ENCODE peak calls at places on chromosome 17, in five cellular contexts. C is adrenal gland, B is AG04450, T is ascending aorta, K is mammary epithelial cell. S is an unnamed sample.

GRCh38 chr17:66135896-66136295 is 56.0 kb downstream of the CEP112 start:
- DNase-seq in T (no peak), B (no peak), C (no peak), K (no peak), S (no peak)

GRCh38 chr17:13597723-13598347 is 3.9 kb downstream of the HS3ST3A1 start:
- DNase-seq in K (peak; percentile 31), C (peak; percentile 17), T (no peak), B (no peak), S (no peak)

GRCh38 chr17:19387921-19388521 is 1.0 kb upstream of the MFAP4 start:
- DNase-seq in T (no peak), C (peak; percentile 65), K (no peak), B (no peak), S (no peak)

GRCh38 chr17:64777413-64778101 is 115.5 kb upstream of the SMURF2 start:
- DNase-seq in T (peak; percentile 69), K (no peak), B (no peak), C (no peak), S (no peak)

GRCh38 chr17:60720763-60721531 is 43.3 kb downstream of the BCAS3 start:
- DNase-seq in C (peak; percentile 44), K (peak; percentile 35), B (peak; percentile 55), T (no peak), S (peak; percentile 66)

GRCh38 chr17:82175166-82175565 is 37.5 kb downstream of the CCDC57 start:
- DNase-seq in T (no peak), C (no peak), B (no peak), K (no peak), S (no peak)

GRCh38 chr17:15942207-15942833 is 2.6 kb upstream of the ADORA2B start:
- DNase-seq in C (no peak), T (no peak), K (no peak), B (no peak), S (no peak)

GRCh38 chr17:50871369-50871768 is 5.2 kb upstream of the TOB1 start:
- DNase-seq in T (no peak), C (no peak), K (no peak), B (no peak), S (no peak)

GRCh38 chr17:59399914-59400313 is 68.5 kb downstream of the YPEL2 start:
- DNase-seq in T (no peak), B (no peak), C (no peak), K (no peak), S (no peak)

GRCh38 chr17:55458977-55459376 is 37.3 kb upstream of the MMD start:
- DNase-seq in K (peak; percentile 87), B (no peak), T (no peak), C (no peak), S (no peak)

GRCh38 chr17:18981642-18982424 is 22.7 kb downstream of the FAM83G start:
- DNase-seq in C (peak; percentile 31), T (no peak), B (no peak), K (peak; percentile 67), S (no peak)

GRCh38 chr17:8799851-8800212 is 667 bp upstream of the MFSD6L start:
- DNase-seq in T (no peak), C (no peak), K (no peak), B (no peak), S (no peak)

GRCh38 chr17:1643293-1643998 is 2.1 kb downstream of the SCARF1 start:
- DNase-seq in T (no peak), C (peak; percentile 52), K (peak; percentile 61), B (no peak), S (no peak)

GRCh38 chr17:76274559-76274956 is 9.4 kb downstream of the UBALD2 start:
- DNase-seq in K (no peak), C (no peak), T (no peak), B (no peak), S (no peak)

GRCh38 chr17:73725794-73726193 is 81.5 kb upstream of the SDK2 start:
- DNase-seq in T (no peak), B (no peak), C (no peak), K (no peak), S (no peak)

GRCh38 chr17:45676695-45677094 is 107.4 kb upstream of the CRHR1 start:
- DNase-seq in T (no peak), C (no peak), B (no peak), K (no peak), S (no peak)

GRCh38 chr17:20095366-20096080 is 86.4 kb downstream of the SPECC1 start:
- DNase-seq in K (peak; percentile 36), B (no peak), T (peak; percentile 89), C (peak; percentile 66), S (no peak)

GRCh38 chr17:82338858-82339633 is 5.5 kb upstream of the SECTM1 start:
- DNase-seq in C (peak; percentile 70), T (no peak), B (peak; percentile 30), K (peak; percentile 82), S (no peak)

GRCh38 chr17:64200080-64201042 is 62.7 kb downstream of the TEX2 start:
- DNase-seq in B (no peak), T (no peak), K (no peak), C (no peak), S (no peak)

DNA sequence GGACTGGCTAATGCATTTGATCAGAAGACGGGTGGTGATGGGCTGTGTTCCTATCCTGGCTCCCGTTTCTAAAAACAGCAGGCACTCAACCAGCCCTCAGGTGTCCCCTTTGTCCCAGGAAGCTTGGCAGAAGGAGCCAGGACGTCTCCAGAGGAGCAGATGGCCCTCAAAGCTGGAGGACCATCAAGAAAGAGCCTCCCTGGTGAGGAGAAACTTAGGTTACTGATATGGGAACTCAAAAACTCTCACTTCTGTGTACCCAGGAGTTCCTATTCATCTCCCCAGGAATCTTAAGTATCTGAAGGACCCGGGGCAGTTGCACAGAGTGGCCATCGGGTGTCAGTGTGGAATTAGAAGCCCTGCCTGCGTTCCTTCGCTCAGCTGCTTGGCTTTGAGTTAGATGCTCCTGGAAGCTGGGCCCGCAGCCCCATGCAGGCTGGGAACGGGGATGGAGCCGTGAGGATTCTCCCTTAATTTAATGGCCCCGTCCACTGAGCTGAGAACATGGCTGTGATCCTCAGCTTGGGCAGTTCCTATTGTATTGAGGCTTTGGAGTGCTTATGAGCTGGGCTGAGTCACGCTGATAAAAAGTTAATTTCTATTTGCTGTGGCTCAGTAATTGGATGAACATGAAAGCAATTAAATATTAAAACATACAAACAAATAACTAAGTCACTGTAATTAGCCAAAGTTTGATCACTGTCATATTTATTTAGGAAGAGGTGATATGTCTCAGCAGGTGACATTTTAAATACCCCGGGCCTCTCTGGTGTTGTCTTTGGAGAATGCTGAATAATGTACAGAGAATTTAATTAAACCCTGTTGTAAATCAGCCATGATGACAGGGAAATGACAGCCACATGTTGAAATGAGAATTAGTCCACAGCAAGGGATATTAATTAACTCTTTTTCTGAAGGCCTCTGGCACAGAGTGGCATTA is 402.1 kb downstream of the SEC14L1 start:
- DNase-seq in K (peak; percentile 60), B (peak; percentile 66), C (peak; percentile 75), T (peak; percentile 91), S (peak; percentile 39)
- H3K27ac ChIP-seq in K (no peak overlapping the region), B (no peak overlapping the region), C (peak overlapping the region; percentile 8), T (no peak overlapping the region), S (no peak overlapping the region)

DNA sequence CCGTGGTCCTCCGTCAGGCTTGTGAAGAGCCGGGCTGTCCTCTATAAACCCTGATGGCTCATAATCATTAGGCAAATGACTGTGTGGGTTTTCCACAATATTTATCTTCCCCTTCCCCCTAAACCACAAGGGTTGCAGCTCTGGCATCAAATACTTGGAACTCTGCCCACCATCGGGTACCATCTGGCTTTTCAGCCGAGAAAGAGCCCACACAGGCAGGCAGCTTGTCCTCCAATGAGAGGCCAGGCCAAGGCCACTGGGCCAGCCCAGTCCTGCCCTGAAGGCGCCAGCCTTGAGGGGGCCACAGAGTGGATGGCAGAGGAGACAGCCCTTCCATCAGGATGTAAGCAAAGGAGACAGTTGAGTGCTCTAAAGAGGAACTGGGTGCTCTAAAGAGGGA is 31.8 kb upstream of the NAT9 start:
- DNase-seq in K (no peak), C (no peak), T (no peak), B (no peak), S (no peak)
- H3K27ac ChIP-seq in K (no peak overlapping the region), C (no peak overlapping the region), T (no peak overlapping the region), B (no peak overlapping the region), S (no peak overlapping the region)

GRCh38 chr17:17108681-17109049 is 66.4 kb downstream of the MPRIP start:
- DNase-seq in B (no peak), T (no peak), C (no peak), K (no peak), S (no peak)

GRCh38 chr17:17109896-17110295 is 67.6 kb downstream of the MPRIP start:
- DNase-seq in C (no peak), B (no peak), K (peak; percentile 23), T (no peak), S (no peak)

GRCh38 chr17:17110520-17110919 is 68.3 kb downstream of the MPRIP start:
- DNase-seq in B (no peak), C (no peak), T (no peak), K (no peak), S (no peak)

GRCh38 chr17:17107891-17108680 is 65.8 kb downstream of the MPRIP start:
- DNase-seq in C (peak; percentile 64), K (no peak), T (no peak), B (no peak), S (no peak)

DNA sequence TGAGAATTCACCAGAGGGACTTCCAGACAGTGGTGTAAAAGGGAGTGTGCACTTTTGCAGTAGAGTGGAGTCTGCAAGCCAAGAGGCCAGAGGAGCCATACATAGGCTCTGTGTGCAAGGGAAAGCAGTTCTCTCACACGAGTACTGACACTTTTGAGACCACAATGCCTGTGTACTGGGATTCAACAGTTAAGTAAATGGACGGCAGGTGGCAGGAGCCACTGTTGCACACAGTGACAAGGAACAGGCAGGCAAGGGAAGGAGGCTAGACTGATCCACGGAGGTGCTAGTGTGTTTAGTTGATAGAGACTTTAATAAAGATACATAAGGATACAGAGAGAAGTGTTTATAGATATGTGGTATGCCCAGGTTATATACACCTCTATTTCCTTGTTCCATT is 67.0 kb downstream of the MPRIP start:
- DNase-seq in K (no peak), T (no peak), B (no peak), C (no peak), S (no peak)
- H3K27ac ChIP-seq in K (no peak overlapping the region), T (peak overlapping the region; percentile 59), B (peak overlapping the region; percentile 77), C (peak overlapping the region; percentile 82), S (no peak overlapping the region)

GRCh38 chr17:28370744-28371103 is 617 bp upstream of the VTN start:
- DNase-seq in T (no peak), C (no peak), K (no peak), B (no peak), S (no peak)

GRCh38 chr17:28369684-28370034 is 448 bp downstream of the VTN start:
- DNase-seq in K (no peak), B (no peak), T (no peak), C (peak; percentile 38), S (no peak)

GRCh38 chr17:28371245-28372202 is at the start of gene SARM1:
- DNase-seq in K (peak; percentile 27), C (peak; percentile 97), T (peak; percentile 94), B (peak; percentile 76), S (peak; percentile 20)

GRCh38 chr17:28368915-28369683 is 1.0 kb downstream of the VTN start:
- DNase-seq in C (no peak), B (no peak), K (no peak), T (no peak), S (no peak)

DNA sequence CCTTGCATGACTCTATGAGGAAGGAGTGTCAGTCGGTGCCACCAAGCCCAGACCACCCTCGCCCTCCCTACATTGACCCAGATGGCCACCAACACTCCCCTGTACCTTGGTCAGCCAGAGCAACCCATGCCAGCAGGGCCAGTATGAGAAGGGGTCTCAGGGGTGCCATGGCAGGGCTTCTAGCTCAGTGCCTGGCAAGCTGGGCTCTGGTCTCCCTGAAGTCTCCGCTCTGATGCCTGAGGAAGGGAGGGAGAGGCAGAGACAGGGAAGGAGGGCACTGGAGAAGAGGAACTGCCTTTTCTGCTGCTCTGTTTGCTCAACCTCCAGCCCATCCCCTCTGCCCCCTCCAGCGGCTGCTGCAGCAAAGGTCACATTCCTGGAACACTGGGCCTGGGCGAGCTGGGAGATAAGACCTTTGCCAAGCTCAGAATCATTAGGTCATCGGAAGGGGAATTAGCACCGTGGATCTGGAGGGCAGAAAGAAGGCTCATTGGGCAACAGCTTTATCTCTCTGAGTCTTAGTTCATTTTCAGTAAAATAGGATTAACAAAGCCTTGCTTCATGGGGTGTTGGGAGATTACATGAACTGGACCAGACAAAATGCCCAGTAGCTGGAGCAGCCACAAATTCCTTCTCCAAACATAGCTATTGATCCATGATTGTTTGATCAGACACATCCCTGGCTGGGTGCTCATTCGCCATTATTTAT is at the start of gene VTN:
- DNase-seq in B (no peak), C (peak; percentile 94), K (no peak), T (peak; percentile 83), S (no peak)
- H3K27ac ChIP-seq in B (peak within 1 kb of the TSS; percentile 31), C (peak within 1 kb of the TSS; percentile 93), K (no peak within 1 kb of the TSS), T (peak within 1 kb of the TSS; percentile 86), S (no peak within 1 kb of the TSS)